ENCODE peak calls at places on chromosomes 12 and 14, in nine cellular contexts. One of them, this sample, is unnamed.

GRCh38 chr14:104086661-104087461 is 1.4 kb downstream of the ASPG start:
- DNase-seq in PC-3: no peak
- DNase-seq in NCI-H2081: no peak
- DNase-seq in hypothalamus: no peak
- DNase-seq in mesothelial cell of epicardium: no peak
- DNase-seq in heart right ventricle: peak; percentile 31
- DNase-seq in NCI-H1092 treated with DMSO at 0.1 percent for 48 hours: no peak
- DNase-seq in CD8-positive, alpha-beta T cell: no peak
- DNase-seq in GM13977: no peak
- DNase-seq in this sample: no peak

GRCh38 chr14:94342334-94342934 is 19.3 kb upstream of the SERPINA6 start:
- DNase-seq in PC-3: peak; percentile 93
- DNase-seq in NCI-H2081: no peak
- DNase-seq in hypothalamus: no peak
- DNase-seq in mesothelial cell of epicardium: peak; percentile 50
- DNase-seq in heart right ventricle: peak; percentile 69
- DNase-seq in NCI-H1092 treated with DMSO at 0.1 percent for 48 hours: peak; percentile 75
- DNase-seq in CD8-positive, alpha-beta T cell: no peak
- DNase-seq in GM13977: no peak
- DNase-seq in this sample: no peak

GRCh38 chr12:32431025-32431424 is 31.7 kb downstream of the FGD4 start:
- DNase-seq in PC-3: no peak
- DNase-seq in NCI-H2081: peak; percentile 37
- DNase-seq in hypothalamus: no peak
- DNase-seq in mesothelial cell of epicardium: no peak
- DNase-seq in heart right ventricle: no peak
- DNase-seq in NCI-H1092 treated with DMSO at 0.1 percent for 48 hours: no peak
- DNase-seq in CD8-positive, alpha-beta T cell: no peak
- DNase-seq in GM13977: no peak
- DNase-seq in this sample: no peak

GRCh38 chr12:108855284-108856169 is 1.9 kb downstream of the SSH1 start:
- DNase-seq in PC-3: peak; percentile 29
- DNase-seq in NCI-H2081: no peak
- DNase-seq in hypothalamus: no peak
- DNase-seq in mesothelial cell of epicardium: no peak
- DNase-seq in heart right ventricle: no peak
- DNase-seq in NCI-H1092 treated with DMSO at 0.1 percent for 48 hours: no peak
- DNase-seq in CD8-positive, alpha-beta T cell: no peak
- DNase-seq in GM13977: no peak
- DNase-seq in this sample: no peak

GRCh38 chr14:29941401-29941800 is 13.8 kb upstream of the PRKD1 start:
- DNase-seq in PC-3: no peak
- DNase-seq in NCI-H2081: no peak
- DNase-seq in hypothalamus: no peak
- DNase-seq in mesothelial cell of epicardium: no peak
- DNase-seq in heart right ventricle: no peak
- DNase-seq in NCI-H1092 treated with DMSO at 0.1 percent for 48 hours: no peak
- DNase-seq in CD8-positive, alpha-beta T cell: no peak
- DNase-seq in GM13977: no peak
- DNase-seq in this sample: no peak

GRCh38 chr12:46089414-46090162 is 99.2 kb upstream of the SCAF11 start:
- DNase-seq in PC-3: peak; percentile 23
- DNase-seq in NCI-H2081: no peak
- DNase-seq in hypothalamus: no peak
- DNase-seq in mesothelial cell of epicardium: no peak
- DNase-seq in heart right ventricle: no peak
- DNase-seq in NCI-H1092 treated with DMSO at 0.1 percent for 48 hours: no peak
- DNase-seq in CD8-positive, alpha-beta T cell: no peak
- DNase-seq in GM13977: no peak
- DNase-seq in this sample: no peak

GRCh38 chr12:76375470-76375869 is 27.3 kb upstream of the BBS10 start:
- DNase-seq in PC-3: peak; percentile 67
- DNase-seq in NCI-H2081: no peak
- DNase-seq in hypothalamus: no peak
- DNase-seq in mesothelial cell of epicardium: no peak
- DNase-seq in heart right ventricle: no peak
- DNase-seq in NCI-H1092 treated with DMSO at 0.1 percent for 48 hours: no peak
- DNase-seq in CD8-positive, alpha-beta T cell: no peak
- DNase-seq in GM13977: no peak
- DNase-seq in this sample: no peak

GRCh38 chr14:85466678-85467077 is 63.3 kb upstream of the FLRT2 start:
- DNase-seq in PC-3: peak; percentile 15
- DNase-seq in NCI-H2081: no peak
- DNase-seq in hypothalamus: no peak
- DNase-seq in mesothelial cell of epicardium: no peak
- DNase-seq in heart right ventricle: no peak
- DNase-seq in NCI-H1092 treated with DMSO at 0.1 percent for 48 hours: no peak
- DNase-seq in CD8-positive, alpha-beta T cell: no peak
- DNase-seq in GM13977: no peak
- DNase-seq in this sample: no peak

GRCh38 chr12:938810-939209 is 10.7 kb downstream of the RAD52 start:
- DNase-seq in PC-3: no peak
- DNase-seq in NCI-H2081: no peak
- DNase-seq in hypothalamus: no peak
- DNase-seq in mesothelial cell of epicardium: no peak
- DNase-seq in heart right ventricle: no peak
- DNase-seq in NCI-H1092 treated with DMSO at 0.1 percent for 48 hours: no peak
- DNase-seq in CD8-positive, alpha-beta T cell: no peak
- DNase-seq in GM13977: no peak
- DNase-seq in this sample: no peak

GRCh38 chr14:92747701-92748258 is 647 bp downstream of the LGMN start:
- DNase-seq in PC-3: peak; percentile 35
- DNase-seq in NCI-H2081: no peak
- DNase-seq in hypothalamus: no peak
- DNase-seq in mesothelial cell of epicardium: no peak
- DNase-seq in heart right ventricle: no peak
- DNase-seq in NCI-H1092 treated with DMSO at 0.1 percent for 48 hours: no peak
- DNase-seq in CD8-positive, alpha-beta T cell: no peak
- DNase-seq in GM13977: peak; percentile 41
- DNase-seq in this sample: no peak

GRCh38 chr14:90795744-90796143 is 20.5 kb downstream of the TTC7B start:
- DNase-seq in PC-3: peak; percentile 91
- DNase-seq in NCI-H2081: no peak
- DNase-seq in hypothalamus: no peak
- DNase-seq in mesothelial cell of epicardium: no peak
- DNase-seq in heart right ventricle: no peak
- DNase-seq in NCI-H1092 treated with DMSO at 0.1 percent for 48 hours: no peak
- DNase-seq in CD8-positive, alpha-beta T cell: no peak
- DNase-seq in GM13977: no peak
- DNase-seq in this sample: no peak

GRCh38 chr14:75454963-75455546 is 27.2 kb downstream of the JDP2 start:
- DNase-seq in PC-3: peak; percentile 12
- DNase-seq in NCI-H2081: no peak
- DNase-seq in hypothalamus: no peak
- DNase-seq in mesothelial cell of epicardium: no peak
- DNase-seq in heart right ventricle: peak; percentile 61
- DNase-seq in NCI-H1092 treated with DMSO at 0.1 percent for 48 hours: no peak
- DNase-seq in CD8-positive, alpha-beta T cell: no peak
- DNase-seq in GM13977: no peak
- DNase-seq in this sample: peak; percentile 60

GRCh38 chr14:34817768-34818167 is 57.4 kb downstream of the BAZ1A start:
- DNase-seq in PC-3: no peak
- DNase-seq in NCI-H2081: no peak
- DNase-seq in hypothalamus: no peak
- DNase-seq in mesothelial cell of epicardium: no peak
- DNase-seq in heart right ventricle: no peak
- DNase-seq in NCI-H1092 treated with DMSO at 0.1 percent for 48 hours: no peak
- DNase-seq in CD8-positive, alpha-beta T cell: no peak
- DNase-seq in GM13977: no peak
- DNase-seq in this sample: no peak

GRCh38 chr14:24143511-24143910 is 2.1 kb upstream of the EMC9 start:
- DNase-seq in PC-3: no peak
- DNase-seq in NCI-H2081: no peak
- DNase-seq in hypothalamus: no peak
- DNase-seq in mesothelial cell of epicardium: no peak
- DNase-seq in heart right ventricle: no peak
- DNase-seq in NCI-H1092 treated with DMSO at 0.1 percent for 48 hours: no peak
- DNase-seq in CD8-positive, alpha-beta T cell: no peak
- DNase-seq in GM13977: no peak
- DNase-seq in this sample: no peak

GRCh38 chr12:57761391-57761998 is 5.4 kb downstream of the CYP27B1 start:
- DNase-seq in PC-3: no peak
- DNase-seq in NCI-H2081: no peak
- DNase-seq in hypothalamus: no peak
- DNase-seq in mesothelial cell of epicardium: no peak
- DNase-seq in heart right ventricle: no peak
- DNase-seq in NCI-H1092 treated with DMSO at 0.1 percent for 48 hours: no peak
- DNase-seq in CD8-positive, alpha-beta T cell: no peak
- DNase-seq in GM13977: no peak
- DNase-seq in this sample: no peak

GRCh38 chr12:27592548-27592947 is 68.5 kb downstream of the PPFIBP1 start:
- DNase-seq in PC-3: peak; percentile 93
- DNase-seq in NCI-H2081: peak; percentile 6
- DNase-seq in hypothalamus: no peak
- DNase-seq in mesothelial cell of epicardium: no peak
- DNase-seq in heart right ventricle: no peak
- DNase-seq in NCI-H1092 treated with DMSO at 0.1 percent for 48 hours: no peak
- DNase-seq in CD8-positive, alpha-beta T cell: no peak
- DNase-seq in GM13977: peak; percentile 29
- DNase-seq in this sample: peak; percentile 36

GRCh38 chr12:48110691-48111315 is 4.9 kb upstream of the SENP1 start:
- DNase-seq in PC-3: peak; percentile 16
- DNase-seq in NCI-H2081: no peak
- DNase-seq in hypothalamus: no peak
- DNase-seq in mesothelial cell of epicardium: no peak
- DNase-seq in heart right ventricle: no peak
- DNase-seq in NCI-H1092 treated with DMSO at 0.1 percent for 48 hours: no peak
- DNase-seq in CD8-positive, alpha-beta T cell: no peak
- DNase-seq in GM13977: no peak
- DNase-seq in this sample: no peak

GRCh38 chr14:33767721-33768457 is 183.0 kb downstream of the EGLN3 start:
- DNase-seq in PC-3: no peak
- DNase-seq in NCI-H2081: no peak
- DNase-seq in hypothalamus: no peak
- DNase-seq in mesothelial cell of epicardium: no peak
- DNase-seq in heart right ventricle: no peak
- DNase-seq in NCI-H1092 treated with DMSO at 0.1 percent for 48 hours: no peak
- DNase-seq in CD8-positive, alpha-beta T cell: no peak
- DNase-seq in GM13977: no peak
- DNase-seq in this sample: no peak

GRCh38 chr12:65067383-65067782 is 53.7 kb downstream of the WIF1 start:
- DNase-seq in PC-3: no peak
- DNase-seq in NCI-H2081: no peak
- DNase-seq in hypothalamus: no peak
- DNase-seq in mesothelial cell of epicardium: no peak
- DNase-seq in heart right ventricle: no peak
- DNase-seq in NCI-H1092 treated with DMSO at 0.1 percent for 48 hours: no peak
- DNase-seq in CD8-positive, alpha-beta T cell: no peak
- DNase-seq in GM13977: no peak
- DNase-seq in this sample: no peak

GRCh38 chr12:124765571-124766489 is 97.8 kb downstream of the SCARB1 start:
- DNase-seq in PC-3: no peak
- DNase-seq in NCI-H2081: no peak
- DNase-seq in hypothalamus: no peak
- DNase-seq in mesothelial cell of epicardium: no peak
- DNase-seq in heart right ventricle: no peak
- DNase-seq in NCI-H1092 treated with DMSO at 0.1 percent for 48 hours: no peak
- DNase-seq in CD8-positive, alpha-beta T cell: no peak
- DNase-seq in GM13977: no peak
- DNase-seq in this sample: no peak

GRCh38 chr14:61965030-61965745 is 203.0 kb downstream of the SNAPC1 start:
- DNase-seq in PC-3: peak; percentile 87
- DNase-seq in NCI-H2081: no peak
- DNase-seq in hypothalamus: no peak
- DNase-seq in mesothelial cell of epicardium: no peak
- DNase-seq in heart right ventricle: no peak
- DNase-seq in NCI-H1092 treated with DMSO at 0.1 percent for 48 hours: no peak
- DNase-seq in CD8-positive, alpha-beta T cell: no peak
- DNase-seq in GM13977: no peak
- DNase-seq in this sample: no peak

GRCh38 chr14:58533417-58533816 is 104.3 kb upstream of the DACT1 start:
- DNase-seq in PC-3: no peak
- DNase-seq in NCI-H2081: no peak
- DNase-seq in hypothalamus: peak; percentile 69
- DNase-seq in mesothelial cell of epicardium: no peak
- DNase-seq in heart right ventricle: peak; percentile 25
- DNase-seq in NCI-H1092 treated with DMSO at 0.1 percent for 48 hours: no peak
- DNase-seq in CD8-positive, alpha-beta T cell: no peak
- DNase-seq in GM13977: no peak
- DNase-seq in this sample: no peak

GRCh38 chr14:23025181-23025788 is 9.4 kb downstream of the PSMB5 start:
- DNase-seq in PC-3: no peak
- DNase-seq in NCI-H2081: no peak
- DNase-seq in hypothalamus: no peak
- DNase-seq in mesothelial cell of epicardium: no peak
- DNase-seq in heart right ventricle: no peak
- DNase-seq in NCI-H1092 treated with DMSO at 0.1 percent for 48 hours: no peak
- DNase-seq in CD8-positive, alpha-beta T cell: no peak
- DNase-seq in GM13977: no peak
- DNase-seq in this sample: no peak

GRCh38 chr12:130752692-130753230 is 36.7 kb upstream of the RIMBP2 start:
- DNase-seq in PC-3: no peak
- DNase-seq in NCI-H2081: no peak
- DNase-seq in hypothalamus: no peak
- DNase-seq in mesothelial cell of epicardium: no peak
- DNase-seq in heart right ventricle: no peak
- DNase-seq in NCI-H1092 treated with DMSO at 0.1 percent for 48 hours: peak; percentile 36
- DNase-seq in CD8-positive, alpha-beta T cell: no peak
- DNase-seq in GM13977: no peak
- DNase-seq in this sample: no peak

GRCh38 chr14:31787377-31787776 is 226.2 kb downstream of the NUBPL start:
- DNase-seq in PC-3: peak; percentile 57
- DNase-seq in NCI-H2081: no peak
- DNase-seq in hypothalamus: no peak
- DNase-seq in mesothelial cell of epicardium: no peak
- DNase-seq in heart right ventricle: no peak
- DNase-seq in NCI-H1092 treated with DMSO at 0.1 percent for 48 hours: no peak
- DNase-seq in CD8-positive, alpha-beta T cell: no peak
- DNase-seq in GM13977: no peak
- DNase-seq in this sample: no peak

GRCh38 chr12:16520328-16520727 is 85.6 kb downstream of the LMO3 start:
- DNase-seq in PC-3: no peak
- DNase-seq in NCI-H2081: no peak
- DNase-seq in hypothalamus: no peak
- DNase-seq in mesothelial cell of epicardium: no peak
- DNase-seq in heart right ventricle: no peak
- DNase-seq in NCI-H1092 treated with DMSO at 0.1 percent for 48 hours: no peak
- DNase-seq in CD8-positive, alpha-beta T cell: no peak
- DNase-seq in GM13977: no peak
- DNase-seq in this sample: no peak

GRCh38 chr12:16019131-16019530 is 108.0 kb downstream of the DERA start:
- DNase-seq in PC-3: no peak
- DNase-seq in NCI-H2081: no peak
- DNase-seq in hypothalamus: no peak
- DNase-seq in mesothelial cell of epicardium: no peak
- DNase-seq in heart right ventricle: no peak
- DNase-seq in NCI-H1092 treated with DMSO at 0.1 percent for 48 hours: no peak
- DNase-seq in CD8-positive, alpha-beta T cell: no peak
- DNase-seq in GM13977: no peak
- DNase-seq in this sample: no peak

GRCh38 chr12:99824900-99825562 is 159.7 kb downstream of the ANKS1B start:
- DNase-seq in PC-3: no peak
- DNase-seq in NCI-H2081: peak; percentile 49
- DNase-seq in hypothalamus: no peak
- DNase-seq in mesothelial cell of epicardium: no peak
- DNase-seq in heart right ventricle: no peak
- DNase-seq in NCI-H1092 treated with DMSO at 0.1 percent for 48 hours: peak; percentile 83
- DNase-seq in CD8-positive, alpha-beta T cell: no peak
- DNase-seq in GM13977: no peak
- DNase-seq in this sample: no peak

GRCh38 chr14:103533137-103533998 is 4.4 kb downstream of the TRMT61A start:
- DNase-seq in PC-3: no peak
- DNase-seq in NCI-H2081: no peak
- DNase-seq in hypothalamus: no peak
- DNase-seq in mesothelial cell of epicardium: no peak
- DNase-seq in heart right ventricle: no peak
- DNase-seq in NCI-H1092 treated with DMSO at 0.1 percent for 48 hours: no peak
- DNase-seq in CD8-positive, alpha-beta T cell: no peak
- DNase-seq in GM13977: no peak
- DNase-seq in this sample: no peak

GRCh38 chr12:122874081-122874480 is 21.8 kb downstream of the VPS37B start:
- DNase-seq in PC-3: no peak
- DNase-seq in NCI-H2081: no peak
- DNase-seq in hypothalamus: no peak
- DNase-seq in mesothelial cell of epicardium: no peak
- DNase-seq in heart right ventricle: no peak
- DNase-seq in NCI-H1092 treated with DMSO at 0.1 percent for 48 hours: no peak
- DNase-seq in CD8-positive, alpha-beta T cell: peak; percentile 68
- DNase-seq in GM13977: no peak
- DNase-seq in this sample: no peak

GRCh38 chr12:120101182-120101581 is 15.4 kb downstream of the RAB35 start:
- DNase-seq in PC-3: no peak
- DNase-seq in NCI-H2081: no peak
- DNase-seq in hypothalamus: no peak
- DNase-seq in mesothelial cell of epicardium: no peak
- DNase-seq in heart right ventricle: no peak
- DNase-seq in NCI-H1092 treated with DMSO at 0.1 percent for 48 hours: peak; percentile 5
- DNase-seq in CD8-positive, alpha-beta T cell: no peak
- DNase-seq in GM13977: peak; percentile 59
- DNase-seq in this sample: peak; percentile 53

This sample was measured in left lung.